ENCODE peak calls at places on chromosome 14, in seven cellular contexts. F is trophoblast cell, W is neuronal stem cell, K is H1, T is H9, J is mesendoderm, A is mesenchymal stem cell. X is an unnamed sample. For H3K27me3, the result is how much of the 10 kb centered on the place peaks cover.

GRCh38 chr14:30331030-30331429 is 227.9 kb upstream of the G2E3 start:
- DNase-seq in T (no peak), F (no peak), W (no peak), A (no peak), J (no peak), K (no peak), X (no peak)

GRCh38 chr14:29805415-29806123 is 122.1 kb downstream of the PRKD1 start:
- DNase-seq in K (no peak), J (peak), T (no peak), F (no peak), W (no peak), A (peak), X (peak)

GRCh38 chr14:96792003-96792402 is 5.2 kb upstream of the VRK1 start:
- DNase-seq in K (no peak), T (no peak), A (no peak), F (no peak), J (no peak), W (no peak), X (no peak)

GRCh38 chr14:75204106-75204505 is 27.7 kb upstream of the TMED10 start:
- DNase-seq in K (no peak), J (no peak), F (no peak), W (no peak), T (no peak), A (peak), X (no peak)

GRCh38 chr14:75523771-75524171 is 1.5 kb downstream of the BATF start:
- DNase-seq in F (no peak), J (no peak), A (peak), W (no peak), K (no peak), T (no peak), X (peak)

GRCh38 chr14:71726639-71727085 is 205.6 kb upstream of the RGS6 start:
- DNase-seq in F (no peak), T (no peak), K (no peak), W (no peak), J (no peak), A (peak), X (no peak)

GRCh38 chr14:64709126-64709525 is 4.9 kb downstream of the PLEKHG3 start:
- DNase-seq in F (no peak), T (no peak), W (no peak), K (no peak), J (no peak), A (no peak), X (no peak)

GRCh38 chr14:96102071-96102856 is 63.1 kb downstream of the C14orf132 start:
- DNase-seq in T (no peak), W (no peak), J (peak), K (no peak), F (peak), A (no peak), X (peak)

GRCh38 chr14:75005357-75005756 is 2.6 kb downstream of the EIF2B2 start:
- DNase-seq in W (no peak), A (no peak), K (no peak), F (peak), T (no peak), J (no peak), X (no peak)

GRCh38 chr14:102185360-102185759 is 45.7 kb downstream of the WDR20 start:
- DNase-seq in J (no peak), T (no peak), F (no peak), K (no peak), W (no peak), A (no peak), X (no peak)

GRCh38 chr14:64324461-64325255 is 30.5 kb upstream of the ESR2 start:
- DNase-seq in J (peak), T (no peak), A (peak), K (no peak), W (no peak), F (no peak), X (peak)

GRCh38 chr14:61476737-61477410 is 155.5 kb downstream of the PRKCH start:
- DNase-seq in W (no peak), K (no peak), F (peak), A (peak), T (no peak), J (no peak), X (peak)

GRCh38 chr14:30330452-30330851 is 228.5 kb upstream of the G2E3 start:
- DNase-seq in A (no peak), W (no peak), K (no peak), T (no peak), J (no peak), F (no peak), X (no peak)

GRCh38 chr14:83197271-83197670 is 1663.6 kb upstream of the SEL1L start:
- DNase-seq in J (no peak), W (no peak), T (no peak), A (no peak), F (no peak), K (no peak), X (no peak)

GRCh38 chr14:66979083-66979974 is 209.9 kb upstream of the GARIN2 start:
- DNase-seq in J (no peak), K (no peak), F (no peak), A (peak), T (no peak), W (no peak), X (no peak)

GRCh38 chr14:55957950-55958349 is 160.3 kb upstream of the PELI2 start:
- DNase-seq in A (no peak), K (peak), J (peak), T (peak), F (no peak), W (peak), X (no peak)

GRCh38 chr14:62097824-62098223 is 335.6 kb downstream of the SNAPC1 start:
- DNase-seq in J (peak), F (no peak), K (no peak), A (no peak), W (no peak), T (no peak), X (no peak)

GRCh38 chr14:67469954-67470353 is 18.6 kb downstream of the TMEM229B start:
- DNase-seq in J (no peak), T (no peak), A (no peak), W (no peak), F (no peak), K (no peak), X (no peak)

GRCh38 chr14:25436906-25437305 is 387.0 kb upstream of the STXBP6 start:
- DNase-seq in K (no peak), W (no peak), F (no peak), J (no peak), T (no peak), A (no peak), X (no peak)

GRCh38 chr14:54350196-54350595 is 46.6 kb upstream of the CDKN3 start:
- DNase-seq in J (no peak), K (no peak), T (no peak), F (no peak), A (peak), W (no peak), X (peak)

GRCh38 chr14:83384253-83384652 is 1850.6 kb upstream of the SEL1L start:
- DNase-seq in T (no peak), W (no peak), A (no peak), J (no peak), K (no peak), F (no peak), X (no peak)

GRCh38 chr14:95774265-95775160 is 60.6 kb upstream of the TCL1A start:
- DNase-seq in F (peak), T (peak), W (peak), J (peak), K (peak), A (peak), X (peak)

GRCh38 chr14:61064210-61064609 is 83.2 kb downstream of the SLC38A6 start:
- DNase-seq in J (no peak), T (no peak), F (no peak), K (no peak), A (no peak), W (no peak), X (no peak)

GRCh38 chr14:92603309-92604257 is 90.0 kb downstream of the RIN3 start:
- DNase-seq in W (peak), T (no peak), K (no peak), F (no peak), A (peak), J (peak), X (peak)

GRCh38 chr14:101078892-101079221 is 175.3 kb upstream of the RTL1 start:
- DNase-seq in T (no peak), K (no peak), W (no peak), J (no peak), F (no peak), A (no peak), X (no peak)

GRCh38 chr14:84090837-84091236 is 1439.1 kb upstream of the FLRT2 start:
- DNase-seq in W (no peak), K (no peak), F (no peak), T (no peak), J (no peak), A (no peak), X (no peak)

GRCh38 chr14:79369359-79370332 is 841.7 kb downstream of the DIO2 start:
- DNase-seq in K (no peak), F (peak), T (no peak), A (peak), J (no peak), W (no peak), X (peak)

GRCh38 chr14:62734831-62735230 is 310.4 kb downstream of the KCNH5 start:
- DNase-seq in T (no peak), W (no peak), J (no peak), F (no peak), K (no peak), A (no peak), X (no peak)

GRCh38 chr14:78254911-78255431 is 84.8 kb downstream of the NRXN3 start:
- DNase-seq in W (no peak), A (no peak), T (no peak), J (no peak), K (no peak), F (no peak), X (no peak)

GRCh38 chr14:99256483-99256874 is 15.5 kb downstream of the BCL11B start:
- DNase-seq in W (no peak), J (no peak), K (no peak), T (no peak), F (no peak), A (no peak), X (no peak)
- H3K27me3 ChIP-seq in W (under half), J (under half), K (under half), T (under half), F (under half), A (under half), X (under half)

DNA sequence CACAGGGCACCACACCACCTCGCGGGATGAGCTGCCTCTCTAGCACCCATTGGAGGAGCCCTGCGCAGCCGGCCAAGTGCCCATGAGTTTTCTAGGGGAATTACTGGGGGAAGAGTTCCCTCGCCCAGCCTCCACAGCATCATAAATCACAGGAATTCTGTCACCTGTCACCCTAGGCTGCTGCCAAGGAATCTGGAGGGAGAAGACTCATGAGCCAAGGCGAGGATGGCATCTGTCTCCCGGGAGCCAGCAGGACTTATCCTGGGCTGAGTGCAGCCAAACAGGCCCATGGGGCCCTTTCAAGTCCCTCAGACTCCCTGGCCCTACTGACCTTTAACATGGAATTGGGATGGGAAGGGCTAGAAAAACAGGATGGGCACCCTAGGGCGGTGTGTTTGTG is 7.8 kb upstream of the OTUB2 start:
- DNase-seq in A (no peak), K (no peak), T (no peak), F (peak), W (no peak), J (no peak), X (no peak)
- H3K4ac ChIP-seq in A (no peak), K (no peak), T (no peak), F (no peak), W (no peak), J (no peak), X (no peak)

DNA sequence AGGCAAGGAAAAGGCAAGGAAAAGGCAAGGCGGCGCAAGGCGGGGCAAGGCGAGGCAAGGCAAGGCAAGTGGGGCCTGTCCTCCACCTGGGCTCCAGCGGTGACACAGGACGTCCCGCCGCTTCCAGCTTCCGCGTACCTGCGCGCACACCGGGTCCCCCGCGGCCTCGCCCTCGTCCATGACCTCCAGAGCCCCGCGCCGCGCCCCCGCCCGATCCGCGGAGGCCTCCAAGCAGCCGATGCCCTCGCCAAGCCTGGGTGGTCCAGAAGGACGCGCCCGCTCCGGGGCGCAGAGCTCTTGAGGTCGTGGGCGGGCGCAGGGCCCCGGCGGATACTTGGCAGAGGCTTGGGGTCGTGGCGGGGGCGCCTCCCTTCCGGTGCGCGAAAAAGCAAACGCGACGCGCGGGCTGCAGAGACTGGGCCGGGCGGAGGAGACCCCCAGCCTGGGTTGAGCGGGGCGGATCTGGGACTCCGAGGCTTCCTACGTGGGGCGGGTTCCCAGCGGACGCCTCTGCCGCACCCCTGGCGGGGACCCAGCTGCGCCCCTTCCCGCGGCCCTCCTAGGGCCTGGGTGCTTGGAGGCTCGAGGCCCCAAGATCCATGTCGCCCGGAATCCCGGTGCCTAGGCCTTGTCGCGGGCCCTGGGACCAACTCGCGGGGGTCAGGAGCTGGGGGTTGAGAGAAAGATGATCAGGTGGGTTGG is 60.7 kb upstream of the EIF5 start:
- DNase-seq in F (no peak), W (no peak), J (no peak), T (no peak), A (no peak), K (peak), X (no peak)
- H3K27me3 ChIP-seq in F (under half), W (under half), J (under half), T (under half), A (under half), K (under half), X (half or more)

DNA sequence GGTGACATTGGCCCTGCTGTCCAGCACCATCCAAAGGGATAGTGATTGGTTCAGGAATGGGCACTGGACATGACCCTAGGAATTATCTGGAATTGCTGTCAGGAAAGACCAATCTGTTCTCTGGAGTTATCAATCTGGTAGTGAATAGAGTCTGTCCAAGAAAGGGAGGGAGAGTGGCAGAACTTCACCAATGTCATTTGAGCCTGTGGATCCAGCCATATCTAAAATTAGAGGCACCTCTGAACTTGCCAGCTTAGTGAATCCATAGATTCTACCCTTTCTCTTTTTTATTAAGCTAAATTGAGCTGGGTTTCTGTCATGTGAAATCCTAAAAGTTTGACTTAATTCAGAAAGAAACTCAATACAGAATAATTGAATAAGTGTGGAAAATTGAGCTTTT is 93.9 kb downstream of the NKX2-1 start:
- DNase-seq in F (no peak), A (no peak), J (no peak), W (no peak), K (no peak), T (no peak), X (no peak)
- H3K4ac ChIP-seq in F (no peak), A (no peak), J (no peak), W (no peak), K (no peak), T (no peak), X (no peak)

GRCh38 chr14:105891221-105891602 is 364.8 kb downstream of the TMEM121 start:
- DNase-seq in W (no peak), A (no peak), K (no peak), T (no peak), F (no peak), J (no peak), X (no peak)
- H3K27me3 ChIP-seq in W (under half), A (under half), K (under half), T (under half), F (under half), J (under half), X (under half)

GRCh38 chr14:68823434-68824206 is 30.8 kb upstream of the ZFP36L1 start:
- DNase-seq in K (no peak), W (no peak), F (no peak), T (no peak), J (no peak), A (no peak), X (no peak)
- H3K4ac ChIP-seq in K (no peak), W (no peak), F (no peak), T (no peak), J (no peak), A (no peak), X (no peak)

GRCh38 chr14:90204516-90204915 is 51.8 kb upstream of the PSMC1 start:
- DNase-seq in F (no peak), W (no peak), J (peak), A (no peak), K (no peak), T (no peak), X (no peak)
- H3K27me3 ChIP-seq in F (under half), W (under half), J (under half), A (under half), K (under half), T (under half), X (under half)